ENCODE peak calls at places on chromosome 19, in nine cellular contexts. Y is T-helper 2 cell treated with Interferon-gamma antibody and Interleukin-4, amounts not matched to agents 5 μg/mL and 100 μg/mL, for 36 hours; X is NCI-H774; N is NCI-H510A treated with DMSO at 0.1 percent for 48 hours; E is stimulated activated CD4-positive, alpha-beta T cell treated with anti-CD3 and anti-CD28 coated beads, Interleukin-2, amount 100 ng/mL, for 24 hours; B is stimulated activated CD8-positive, alpha-beta memory T cell treated with anti-CD3 and anti-CD28 coated beads, Interleukin-4, amount 100 ng/mL, for 4 hours; Z is colonic mucosa; G is aorta; C is mesenteric fat pad. H is an unnamed sample.

GRCh38 chr19:6061420-6062130 is 48.7 kb downstream of the RFX2 start:
- DNase-seq in B (no peak), Z (peak), Y (no peak), C (peak), G (peak), N (no peak), X (no peak), E (peak), H (no peak)

GRCh38 chr19:32459199-32459865 is 53.8 kb downstream of the DPY19L3 start:
- DNase-seq in Z (no peak), X (no peak), B (no peak), E (no peak), G (no peak), N (no peak), Y (no peak), C (no peak), H (no peak)

GRCh38 chr19:15551183-15552004 is 43.1 kb downstream of the CYP4F22 start:
- DNase-seq in N (no peak), B (peak), Z (peak), Y (peak), G (peak), E (peak), C (no peak), X (peak), H (peak)

GRCh38 chr19:1296575-1297271 is 11.1 kb downstream of the EFNA2 start:
- DNase-seq in X (no peak), B (no peak), N (no peak), E (no peak), Y (no peak), C (no peak), G (no peak), Z (no peak), H (no peak)

GRCh38 chr19:3284759-3285646 is 60.5 kb downstream of the CELF5 start:
- DNase-seq in E (peak), Y (peak), X (peak), B (no peak), G (peak), Z (peak), C (no peak), N (no peak), H (peak)

GRCh38 chr19:50906217-50906616 is 5.0 kb downstream of the KLK4 start:
- DNase-seq in Z (peak), E (peak), Y (no peak), B (no peak), C (no peak), X (peak), N (no peak), G (no peak), H (no peak)

GRCh38 chr19:56108447-56109195 is 12.5 kb downstream of the ZNF787 start:
- DNase-seq in Z (no peak), E (no peak), X (no peak), C (no peak), Y (no peak), N (no peak), B (no peak), G (peak), H (no peak)

GRCh38 chr19:18919895-18920204 is 335 bp downstream of the DDX49 start:
- DNase-seq in N (no peak), Z (no peak), E (no peak), Y (no peak), X (no peak), B (no peak), C (no peak), G (no peak), H (no peak)

GRCh38 chr19:40335101-40335500 is 13.1 kb downstream of the C19orf47 start:
- DNase-seq in G (no peak), X (no peak), E (no peak), C (no peak), Y (no peak), Z (no peak), N (no peak), B (no peak), H (no peak)

GRCh38 chr19:16645140-16645539 is 14.8 kb downstream of the SMIM7 start:
- DNase-seq in G (no peak), C (no peak), X (no peak), B (no peak), E (no peak), Y (no peak), N (no peak), Z (no peak), H (no peak)

GRCh38 chr19:7917292-7918061 is 2.7 kb upstream of the SNAPC2 start:
- DNase-seq in C (no peak), B (peak), E (peak), N (no peak), Y (peak), X (no peak), Z (no peak), G (peak), H (peak)

GRCh38 chr19:58252102-58252685 is 23.5 kb downstream of the ZNF544 start:
- DNase-seq in N (no peak), Y (no peak), Z (no peak), C (no peak), X (no peak), B (no peak), E (no peak), G (no peak), H (no peak)

GRCh38 chr19:38266070-38266469 is 1.7 kb downstream of the SPINT2 start:
- DNase-seq in Y (no peak), X (no peak), C (no peak), G (no peak), N (peak), Z (peak), B (no peak), E (no peak), H (no peak)

GRCh38 chr19:1016647-1017114 is 4.2 kb downstream of the TMEM259 start:
- DNase-seq in B (no peak), Z (peak), G (no peak), E (no peak), X (no peak), N (no peak), C (no peak), Y (no peak), H (no peak)

GRCh38 chr19:14161305-14161704 is 24.9 kb upstream of the ASF1B start:
- DNase-seq in G (no peak), E (no peak), B (no peak), X (no peak), Y (no peak), N (no peak), C (no peak), Z (no peak), H (no peak)

GRCh38 chr19:8361921-8362793 is 1.8 kb upstream of the ANGPTL4 start:
- DNase-seq in X (peak), N (peak), C (peak), G (peak), B (no peak), Z (peak), E (no peak), Y (peak), H (no peak)

GRCh38 chr19:6683971-6684370 is 14.0 kb upstream of the TNFSF14 start:
- DNase-seq in G (peak), X (no peak), B (no peak), Z (no peak), Y (no peak), E (no peak), N (no peak), C (no peak), H (no peak)

GRCh38 chr19:19137556-19138109 is 645 bp downstream of the TMEM161A start:
- DNase-seq in E (no peak), B (no peak), N (no peak), Z (no peak), C (no peak), X (no peak), G (no peak), Y (no peak), H (no peak)

GRCh38 chr19:17718988-17719711 is at the start of gene MAP1S:
- DNase-seq in X (peak), C (no peak), E (peak), Z (peak), B (peak), N (peak), G (peak), Y (peak), H (peak)

GRCh38 chr19:13834308-13834790 is 39.1 kb downstream of the ZSWIM4 start:
- DNase-seq in Z (no peak), X (no peak), B (no peak), E (no peak), C (no peak), N (no peak), Y (no peak), G (peak), H (no peak)

GRCh38 chr19:49592486-49593232 is 1.7 kb downstream of the PRR12 start:
- DNase-seq in Z (peak), C (no peak), E (peak), G (no peak), B (no peak), N (no peak), X (peak), Y (peak), H (peak)

GRCh38 chr19:2983351-2984195 is 6.2 kb downstream of the TLE6 start:
- DNase-seq in Y (no peak), Z (peak), C (peak), G (no peak), E (no peak), B (no peak), N (peak), X (peak), H (no peak)

GRCh38 chr19:48053856-48054255 is 10.0 kb upstream of the CABP5 start:
- DNase-seq in Z (no peak), C (no peak), N (no peak), G (no peak), Y (no peak), E (no peak), X (no peak), B (no peak), H (no peak)

GRCh38 chr19:56972291-56972914 is 131.9 kb upstream of the PEG3 start:
- DNase-seq in B (no peak), E (no peak), Y (no peak), C (no peak), Z (no peak), N (no peak), G (no peak), X (no peak), H (no peak)

GRCh38 chr19:29098863-29099481 is 114.0 kb downstream of the UQCRFS1 start:
- DNase-seq in N (no peak), B (no peak), C (peak), G (no peak), E (no peak), Z (peak), X (no peak), Y (no peak), H (no peak)

GRCh38 chr19:893775-894090 is 449 bp downstream of the RNU6-9 start:
- DNase-seq in X (no peak), C (no peak), N (no peak), G (no peak), Z (no peak), E (no peak), B (no peak), Y (no peak), H (no peak)

GRCh38 chr19:31316201-31316951 is 32.9 kb downstream of the TSHZ3 start:
- DNase-seq in Z (no peak), E (no peak), C (peak), Y (no peak), G (no peak), X (no peak), B (no peak), N (no peak), H (no peak)